ENCODE peak calls at places on chromosome 11, in ten cellular contexts. I is pancreas; T is heart right ventricle; B is M059J; L is Jurkat, Clone E6-1; F is coronary artery; Q is cardiac muscle cell; H is mammary epithelial cell; W is HCT116; M is stimulated activated CD8-positive, alpha-beta memory T cell treated with anti-CD3 and anti-CD28 coated beads, Interleukin-2, amount 100 ng/mL, for 48 hours. G is an unnamed sample.

GRCh38 chr11:98940913-98941312 is 79.8 kb upstream of the CNTN5 start:
- DNase-seq in I (no peak), T (no peak), B (peak; percentile 16), L (no peak), F (no peak), Q (no peak), H (no peak), W (no peak), M (no peak), G (no peak)

GRCh38 chr11:103294516-103294915 is 185.3 kb downstream of the DYNC2H1 start:
- DNase-seq in I (no peak), T (no peak), B (peak; percentile 94), L (no peak), F (no peak), Q (no peak), H (peak; percentile 85), W (no peak), M (no peak), G (no peak)

GRCh38 chr11:12540913-12541587 is 133.2 kb upstream of the TEAD1 start:
- DNase-seq in I (no peak), T (no peak), B (peak; percentile 86), L (no peak), F (no peak), Q (peak; percentile 89), H (no peak), W (no peak), M (no peak), G (no peak)

GRCh38 chr11:80987161-80987560 is 1546.3 kb upstream of the TENM4 start:
- DNase-seq in I (no peak), T (no peak), B (no peak), L (no peak), F (no peak), Q (no peak), H (no peak), W (no peak), M (no peak), G (no peak)

GRCh38 chr11:3107608-3108182 is 50.5 kb upstream of the CARS1 start:
- DNase-seq in I (no peak), T (no peak), B (no peak), L (no peak), F (no peak), Q (no peak), H (no peak), W (no peak), M (no peak), G (no peak)

GRCh38 chr11:46413755-46414465 is 22.3 kb upstream of the CHRM4 start:
- DNase-seq in I (no peak), T (no peak), B (peak; percentile 33), L (peak; percentile 94), F (no peak), Q (no peak), H (no peak), W (no peak), M (no peak), G (no peak)

GRCh38 chr11:84719935-84720577 is 907.1 kb downstream of the DLG2 start:
- DNase-seq in I (peak; percentile 72), T (no peak), B (no peak), L (no peak), F (no peak), Q (no peak), H (no peak), W (no peak), M (no peak), G (no peak)

GRCh38 chr11:68581439-68581838 is 102.9 kb upstream of the GAL start:
- DNase-seq in I (no peak), T (peak; percentile 43), B (no peak), L (no peak), F (no peak), Q (no peak), H (no peak), W (no peak), M (no peak), G (no peak)

GRCh38 chr11:134850566-134850965 is 438.5 kb upstream of the B3GAT1 start:
- DNase-seq in I (no peak), T (no peak), B (no peak), L (no peak), F (no peak), Q (no peak), H (no peak), W (no peak), M (no peak), G (no peak)

GRCh38 chr11:71354394-71355105 is 93.6 kb downstream of the DHCR7 start:
- DNase-seq in I (no peak), T (no peak), B (no peak), L (no peak), F (no peak), Q (no peak), H (no peak), W (no peak), M (no peak), G (no peak)

GRCh38 chr11:126426126-126426525 is 70.6 kb downstream of the ST3GAL4 start:
- DNase-seq in I (no peak), T (no peak), B (peak; percentile 17), L (no peak), F (no peak), Q (no peak), H (peak; percentile 21), W (no peak), M (no peak), G (no peak)

GRCh38 chr11:12528487-12528886 is 145.7 kb upstream of the TEAD1 start:
- DNase-seq in I (no peak), T (no peak), B (no peak), L (no peak), F (no peak), Q (no peak), H (peak; percentile 42), W (no peak), M (no peak), G (no peak)

GRCh38 chr11:67117176-67117575 is 1.9 kb upstream of the KDM2A start:
- DNase-seq in I (no peak), T (no peak), B (no peak), L (no peak), F (no peak), Q (no peak), H (no peak), W (no peak), M (no peak), G (no peak)

GRCh38 chr11:65310215-65310614 is 4.5 kb upstream of the CDC42EP2 start:
- DNase-seq in I (no peak), T (peak; percentile 48), B (no peak), L (no peak), F (no peak), Q (no peak), H (no peak), W (no peak), M (no peak), G (no peak)

GRCh38 chr11:26762089-26762488 is 40.2 kb upstream of the SLC5A12 start:
- DNase-seq in I (no peak), T (no peak), B (no peak), L (no peak), F (no peak), Q (no peak), H (no peak), W (no peak), M (no peak), G (no peak)

GRCh38 chr11:104772806-104773241 is 125.4 kb downstream of the CASP12 start:
- DNase-seq in I (no peak), T (peak; percentile 6), B (peak; percentile 82), L (no peak), F (no peak), Q (peak; percentile 83), H (peak; percentile 90), W (peak; percentile 6), M (no peak), G (no peak)

GRCh38 chr11:34262601-34263081 is 95.2 kb downstream of the ABTB2 start:
- DNase-seq in I (no peak), T (no peak), B (no peak), L (no peak), F (no peak), Q (no peak), H (no peak), W (no peak), M (no peak), G (no peak)

GRCh38 chr11:85759915-85760314 is 51.0 kb downstream of the SYTL2 start:
- DNase-seq in I (no peak), T (no peak), B (peak; percentile 82), L (no peak), F (no peak), Q (peak; percentile 72), H (peak; percentile 78), W (peak; percentile 34), M (no peak), G (peak; percentile 72)

GRCh38 chr11:46237248-46238077 is 40.0 kb upstream of the CREB3L1 start:
- DNase-seq in I (peak; percentile 73), T (peak; percentile 68), B (peak; percentile 97), L (no peak), F (no peak), Q (peak; percentile 91), H (peak; percentile 79), W (peak; percentile 86), M (peak; percentile 41), G (peak; percentile 69)

GRCh38 chr11:111923351-111923788 is 4.7 kb downstream of the C11orf52 start:
- DNase-seq in I (no peak), T (no peak), B (peak; percentile 48), L (no peak), F (no peak), Q (peak; percentile 65), H (no peak), W (no peak), M (no peak), G (no peak)

GRCh38 chr11:77130763-77131513 is 2.9 kb downstream of the MYO7A start:
- DNase-seq in I (no peak), T (peak; percentile 63), B (peak; percentile 60), L (no peak), F (no peak), Q (peak; percentile 84), H (no peak), W (no peak), M (no peak), G (no peak)

GRCh38 chr11:118527109-118527508 is at the start of gene TTC36:
- DNase-seq in I (no peak), T (no peak), B (no peak), L (no peak), F (no peak), Q (no peak), H (no peak), W (no peak), M (no peak), G (no peak)

GRCh38 chr11:36164522-36165250 is 124.5 kb downstream of the COMMD9 start:
- DNase-seq in I (no peak), T (no peak), B (peak; percentile 47), L (no peak), F (no peak), Q (no peak), H (no peak), W (no peak), M (no peak), G (no peak)

GRCh38 chr11:117230286-117230961 is 1.4 kb downstream of the PCSK7 start:
- DNase-seq in I (no peak), T (no peak), B (no peak), L (peak; percentile 60), F (peak; percentile 45), Q (peak; percentile 38), H (peak; percentile 29), W (no peak), M (peak; percentile 30), G (no peak)

GRCh38 chr11:45528435-45528834 is 137.0 kb downstream of the CHST1 start:
- DNase-seq in I (no peak), T (no peak), B (no peak), L (no peak), F (no peak), Q (no peak), H (no peak), W (no peak), M (no peak), G (no peak)

GRCh38 chr11:111419641-111420327 is 40.7 kb upstream of the POU2AF1 start:
- DNase-seq in I (no peak), T (no peak), B (no peak), L (no peak), F (no peak), Q (no peak), H (no peak), W (no peak), M (no peak), G (no peak)

GRCh38 chr11:44906641-44907040 is 44.0 kb downstream of the TP53I11 start:
- DNase-seq in I (no peak), T (no peak), B (no peak), L (no peak), F (no peak), Q (no peak), H (no peak), W (no peak), M (no peak), G (no peak)

GRCh38 chr11:45688472-45689033 is 23.1 kb upstream of the CHST1 start:
- DNase-seq in I (no peak), T (no peak), B (no peak), L (no peak), F (no peak), Q (no peak), H (no peak), W (no peak), M (no peak), G (no peak)